ENCODE peak calls at places on chromosomes 3 and 15, in four cellular contexts. C, E, P and D are unnamed samples.

GRCh38 chr15:59222906-59223579 is 16.4 kb downstream of the LDHAL6B start:
- DNase-seq in C (no peak), E (no peak), P (no peak), D (no peak)

GRCh38 chr3:125107861-125108567 is 52.2 kb upstream of the HEG1 start:
- DNase-seq in C (no peak), E (no peak), P (no peak), D (no peak)

GRCh38 chr3:141057436-141057835 is 6.3 kb downstream of the SPSB4 start:
- DNase-seq in C (no peak), E (no peak), P (no peak), D (no peak)

GRCh38 chr3:179037361-179037760 is 34.2 kb downstream of the ZMAT3 start:
- DNase-seq in C (peak; percentile 58), E (no peak), P (peak; percentile 39), D (no peak)

GRCh38 chr3:135694142-135694541 is 271.4 kb upstream of the PPP2R3A start:
- DNase-seq in C (no peak), E (no peak), P (no peak), D (no peak)

GRCh38 chr3:164640586-164640985 is 437.7 kb downstream of the SI start:
- DNase-seq in C (no peak), E (no peak), P (no peak), D (no peak)

GRCh38 chr3:52354676-52355075 is 38.6 kb downstream of the DNAH1 start:
- DNase-seq in C (no peak), E (no peak), P (no peak), D (no peak)

GRCh38 chr15:40555876-40556275 is 9.0 kb downstream of the CCDC32 start:
- DNase-seq in C (no peak), E (no peak), P (no peak), D (no peak)

GRCh38 chr15:29568840-29569532 is 253.3 kb downstream of the TJP1 start:
- DNase-seq in C (no peak), E (no peak), P (peak; percentile 58), D (peak; percentile 83)

DNA sequence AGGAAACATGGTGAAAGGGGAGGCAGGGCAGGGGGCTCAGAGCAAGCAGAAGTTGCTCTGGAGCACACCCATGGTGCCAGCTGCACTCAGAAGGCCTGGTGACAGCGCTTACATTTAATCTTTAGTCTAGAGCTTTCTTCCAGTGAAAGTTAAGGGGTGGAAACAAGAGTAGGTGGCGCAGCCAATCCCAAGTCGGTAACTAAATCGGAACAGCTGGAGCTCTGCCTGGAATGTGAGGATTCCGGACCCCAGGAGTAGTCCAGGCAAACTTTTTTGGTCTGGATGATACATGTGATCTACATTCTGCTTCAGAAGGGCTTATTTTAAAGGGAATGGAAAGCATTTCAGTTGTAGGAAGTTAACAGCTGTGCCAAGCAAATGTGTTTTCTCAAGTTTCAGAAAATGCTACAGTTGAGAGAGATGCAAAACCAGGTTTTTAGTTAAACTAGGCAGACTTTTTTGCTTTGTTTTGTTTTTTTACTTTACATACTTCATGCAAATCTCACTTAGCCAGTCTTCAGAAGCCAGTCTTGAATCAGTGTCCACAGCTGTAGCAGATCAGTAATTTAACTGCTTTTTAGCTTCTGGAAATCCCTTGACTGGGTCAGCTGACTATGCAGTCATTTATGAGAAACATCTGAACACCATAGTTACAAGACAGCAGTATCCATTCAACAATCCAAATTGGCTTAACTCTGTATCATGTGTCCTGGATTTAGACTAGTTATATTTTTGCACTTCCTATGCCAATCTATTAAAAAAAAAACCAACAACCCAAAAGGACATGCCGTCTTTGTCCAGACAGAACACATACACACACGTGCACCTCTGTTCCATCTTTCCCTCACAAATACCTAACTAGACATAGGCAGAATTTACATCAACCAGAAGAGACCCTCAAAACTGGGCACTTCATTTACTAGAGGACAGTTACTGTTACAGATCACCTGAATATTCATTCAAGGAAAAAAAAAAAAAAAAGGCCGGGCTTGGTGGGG is 33.2 kb downstream of the ZNF106 start:
- DNase-seq in C (peak; percentile 50), E (peak; percentile 80), P (peak; percentile 77), D (no peak)
- H3K4me3 ChIP-seq in C (peak overlapping the region; percentile 26), E (no peak overlapping the region), P (peak overlapping the region; percentile 15), D (no peak overlapping the region)

GRCh38 chr3:177190701-177191100 is 6.6 kb downstream of the TBL1XR1 start:
- DNase-seq in C (no peak), E (no peak), P (no peak), D (no peak)
- H3K4me1 ChIP-seq in C (peaks cover 85% of the 10 kb centered on the region), E (peaks cover 16% of the 10 kb centered on the region), P (peaks cover 6% of the 10 kb centered on the region), D (peaks cover 2% of the 10 kb centered on the region)

DNA sequence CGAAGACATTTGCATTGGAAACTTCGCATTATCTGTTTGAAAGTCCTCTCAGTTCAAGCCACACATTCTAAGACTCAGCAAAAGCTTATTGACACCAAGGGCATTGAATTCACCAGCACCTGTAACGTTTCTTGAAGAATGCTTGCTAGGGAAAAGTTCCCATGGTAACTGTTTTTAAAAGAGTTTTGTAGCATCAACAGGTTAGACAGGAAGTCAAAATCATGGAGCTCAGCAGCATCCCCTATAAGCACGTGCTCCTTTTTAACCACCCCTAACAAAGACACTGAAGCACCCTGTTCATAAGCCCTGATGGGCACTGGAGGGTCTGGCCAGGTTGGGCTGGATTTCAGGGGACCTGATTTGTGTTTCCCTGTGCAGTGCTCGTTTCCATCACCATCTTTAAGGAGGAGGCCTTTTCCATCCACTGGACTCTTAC is 229.7 kb upstream of the BHLHE40 start:
- DNase-seq in C (no peak), E (no peak), P (no peak), D (no peak)
- H3K27ac ChIP-seq in C (peak overlapping the region; percentile 81), E (no peak overlapping the region), P (peak overlapping the region; percentile 94), D (no peak overlapping the region)

GRCh38 chr3:58494107-58494506 is 2.2 kb downstream of the KCTD6 start:
- DNase-seq in C (no peak), E (no peak), P (no peak), D (no peak)
- H3K4me3 ChIP-seq in C (no peak overlapping the region), E (peak overlapping the region; percentile 79), P (no peak overlapping the region), D (no peak overlapping the region)

GRCh38 chr3:74866357-74866876 is 252.0 kb upstream of the CNTN3 start:
- DNase-seq in C (no peak), E (no peak), P (no peak), D (no peak)

GRCh38 chr3:74862501-74862900 is 248.0 kb upstream of the CNTN3 start:
- DNase-seq in C (no peak), E (no peak), P (no peak), D (no peak)

GRCh38 chr3:74861211-74861610 is 246.8 kb upstream of the CNTN3 start:
- DNase-seq in C (no peak), E (no peak), P (no peak), D (no peak)
- H3K4me1 ChIP-seq in C (no peaks in the 10 kb centered on the region), E (peaks cover 3% of the 10 kb centered on the region), P (no peaks in the 10 kb centered on the region), D (no peaks in the 10 kb centered on the region)